ENCODE peak calls at places on chromosomes 11 and 22, in five cellular contexts. M is type B pancreatic cell, Q is AG04450, X is sigmoid colon, A is stomach. Z is an unnamed sample.

GRCh38 chr22:38412435-38413084 is 42.4 kb downstream of the KCNJ4 start:
- DNase-seq in M (peak), Q (no peak), X (peak), A (no peak), Z (peak)

GRCh38 chr11:118790357-118791014 is 478 bp downstream of the DDX6 start:
- DNase-seq in M (no peak), Q (no peak), X (peak), A (peak), Z (peak)

GRCh38 chr11:75103380-75104026 is 6.8 kb upstream of the OR2AT4 start:
- DNase-seq in M (no peak), Q (peak), X (no peak), A (no peak), Z (no peak)

GRCh38 chr22:46561435-46561905 is 24.1 kb upstream of the CELSR1 start:
- DNase-seq in M (no peak), Q (no peak), X (no peak), A (no peak), Z (peak)

GRCh38 chr22:37173709-37174108 is 14.3 kb downstream of the C1QTNF6 start:
- DNase-seq in M (no peak), Q (no peak), X (peak), A (no peak), Z (no peak)

GRCh38 chr22:30182365-30182764 is 64.2 kb downstream of the LIF start:
- DNase-seq in M (no peak), Q (no peak), X (no peak), A (no peak), Z (no peak)

GRCh38 chr11:64052938-64053622 is 17.3 kb downstream of the FLRT1 start:
- DNase-seq in M (no peak), Q (no peak), X (no peak), A (no peak), Z (no peak)

GRCh38 chr11:134951305-134951700 is 539.3 kb upstream of the B3GAT1 start:
- DNase-seq in M (no peak), Q (peak), X (no peak), A (no peak), Z (no peak)

GRCh38 chr22:41910599-41911291 is 4.1 kb downstream of the SHISA8 start:
- DNase-seq in M (no peak), Q (no peak), X (no peak), A (peak), Z (peak)

GRCh38 chr22:49676783-49677494 is 150.7 kb downstream of the BRD1 start:
- DNase-seq in M (peak), Q (no peak), X (peak), A (no peak), Z (no peak)

GRCh38 chr22:38448945-38449745 is 5.9 kb downstream of the KCNJ4 start:
- DNase-seq in M (no peak), Q (no peak), X (no peak), A (no peak), Z (no peak)

GRCh38 chr22:34055525-34056200 is 135.4 kb upstream of the LARGE1 start:
- DNase-seq in M (no peak), Q (no peak), X (no peak), A (peak), Z (no peak)

GRCh38 chr11:64005691-64006090 is 19.5 kb downstream of the OTUB1 start:
- DNase-seq in M (no peak), Q (no peak), X (no peak), A (no peak), Z (no peak)

GRCh38 chr22:16824718-16825687 is at the start of gene XKR3:
- DNase-seq in M (no peak), Q (no peak), X (no peak), A (no peak), Z (no peak)

GRCh38 chr11:57977709-57978108 is 46.0 kb upstream of the OR9Q1 start:
- DNase-seq in M (no peak), Q (no peak), X (no peak), A (peak), Z (no peak)

GRCh38 chr11:8080674-8081590 is at the start of gene TUB:
- DNase-seq in M (no peak), Q (no peak), X (no peak), A (peak), Z (peak)

GRCh38 chr11:29282088-29282487 is 734.7 kb downstream of the KCNA4 start:
- DNase-seq in M (no peak), Q (peak), X (no peak), A (no peak), Z (no peak)

GRCh38 chr11:65496304-65497140 is 2.3 kb upstream of the MALAT1 start:
- DNase-seq in M (no peak), Q (no peak), X (peak), A (no peak), Z (no peak)

GRCh38 chr11:30310623-30311022 is 12.3 kb upstream of the ARL14EP start:
- DNase-seq in M (no peak), Q (no peak), X (no peak), A (no peak), Z (peak)

GRCh38 chr11:44112083-44112865 is 16.8 kb downstream of the EXT2 start:
- DNase-seq in M (no peak), Q (no peak), X (no peak), A (no peak), Z (no peak)

GRCh38 chr11:59206635-59207034 is 6.1 kb downstream of the MPEG1 start:
- DNase-seq in M (no peak), Q (no peak), X (no peak), A (peak), Z (no peak)

GRCh38 chr11:16986434-16987204 is 27.6 kb downstream of the PLEKHA7 start:
- DNase-seq in M (no peak), Q (no peak), X (no peak), A (peak), Z (peak)

GRCh38 chr11:75301602-75302345 is 49.7 kb downstream of the ARRB1 start:
- DNase-seq in M (no peak), Q (no peak), X (no peak), A (peak), Z (no peak)

GRCh38 chr11:68409748-68410344 is 50.7 kb upstream of the PPP6R3 start:
- DNase-seq in M (no peak), Q (no peak), X (no peak), A (no peak), Z (no peak)

GRCh38 chr11:68412593-68413475 is 47.7 kb upstream of the PPP6R3 start:
- DNase-seq in M (no peak), Q (no peak), X (no peak), A (no peak), Z (peak)

GRCh38 chr11:68413591-68413999 is 47.0 kb upstream of the PPP6R3 start:
- DNase-seq in M (peak), Q (no peak), X (no peak), A (no peak), Z (no peak)

GRCh38 chr11:68408512-68408911 is 52.0 kb upstream of the PPP6R3 start:
- DNase-seq in M (no peak), Q (no peak), X (no peak), A (peak), Z (no peak)

DNA sequence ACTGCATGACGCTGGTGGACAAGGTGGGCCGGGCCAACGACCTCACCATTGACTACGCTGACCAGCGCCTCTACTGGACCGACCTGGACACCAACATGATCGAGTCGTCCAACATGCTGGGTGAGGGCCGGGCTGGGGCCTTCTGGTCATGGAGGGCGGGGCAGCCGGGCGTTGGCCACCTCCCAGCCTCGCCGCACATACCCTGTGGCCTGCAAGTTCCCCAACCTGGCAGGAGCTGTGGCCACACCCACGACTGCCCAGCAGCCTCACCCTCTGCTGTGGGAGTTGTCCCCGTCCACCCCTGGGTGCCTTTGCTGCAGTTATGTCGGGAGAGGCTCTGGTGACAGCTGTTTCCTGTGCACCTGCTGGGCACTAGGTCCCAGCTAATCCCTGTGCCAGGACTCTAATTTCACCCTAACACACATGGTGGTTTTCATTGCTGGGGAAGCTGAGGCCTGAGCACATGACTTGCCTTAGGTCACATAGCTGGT is 49.0 kb upstream of the PPP6R3 start:
- DNase-seq in M (no peak), Q (no peak), X (no peak), A (peak), Z (no peak)
- TF ChIP-seq CTCF in M (no peak), Q (no peak), X (no peak), A (no peak), Z (no peak)

GRCh38 chr11:46391186-46391577 is 394 bp downstream of the CHRM4 start:
- DNase-seq in M (no peak), Q (no peak), X (no peak), A (no peak), Z (peak)

GRCh38 chr11:46393231-46393616 is 1.6 kb upstream of the CHRM4 start:
- DNase-seq in M (no peak), Q (no peak), X (peak), A (no peak), Z (no peak)

GRCh38 chr11:46392421-46393230 is 1.1 kb upstream of the CHRM4 start:
- DNase-seq in M (peak), Q (peak), X (peak), A (peak), Z (peak)

GRCh38 chr11:46390331-46391171 is 1.0 kb downstream of the CHRM4 start:
- DNase-seq in M (no peak), Q (no peak), X (peak), A (no peak), Z (peak)

DNA sequence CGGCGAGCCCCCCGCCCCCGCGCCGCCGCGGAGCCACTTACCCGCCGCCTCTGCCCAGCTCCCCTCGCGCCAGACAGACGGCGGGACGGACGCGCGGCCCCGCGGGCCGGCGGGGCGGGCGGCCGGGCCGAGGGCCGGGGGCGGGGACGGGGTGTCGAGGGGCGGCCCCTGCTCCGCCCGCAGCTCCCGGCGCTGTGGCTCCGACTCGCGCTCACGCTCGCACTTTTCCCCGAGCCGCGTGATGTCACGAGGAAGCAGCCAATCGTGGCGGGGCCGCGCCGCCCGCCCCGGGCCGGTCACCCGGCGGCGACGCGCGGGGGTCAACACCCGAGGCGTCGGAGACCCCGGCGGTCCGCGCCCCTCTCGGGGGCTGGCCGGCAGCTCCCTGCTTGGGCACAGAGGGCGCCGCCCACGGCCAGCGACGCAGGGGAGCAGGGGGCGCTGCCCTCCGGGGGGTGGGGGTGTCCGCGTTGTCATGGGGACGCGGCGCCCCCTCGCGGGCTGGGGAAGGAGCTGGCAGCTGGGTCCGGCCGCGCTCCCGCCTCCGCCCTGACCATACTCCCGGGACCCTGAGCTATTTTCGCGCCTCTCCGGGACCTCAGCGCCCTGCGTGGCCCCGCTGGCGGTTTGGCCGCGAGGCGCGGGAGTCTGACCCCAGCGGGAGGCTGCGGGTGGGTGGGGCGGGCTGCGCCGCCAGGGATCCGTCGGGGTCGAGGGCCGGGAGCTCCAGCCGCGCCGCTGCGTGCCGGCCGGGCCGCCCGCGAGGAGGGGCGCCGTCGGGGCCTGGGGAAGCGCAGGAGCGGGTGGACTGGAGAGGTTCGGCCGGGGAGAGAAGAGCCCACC is at the start of gene CHRM4:
- DNase-seq in M (no peak), Q (no peak), X (peak), A (no peak), Z (peak)
- TF ChIP-seq CTCF in M (peak), Q (peak), X (no peak), A (peak), Z (peak)

GRCh38 chr11:62144641-62145255 is 20.9 kb downstream of the INCENP start:
- DNase-seq in M (peak), Q (no peak), X (no peak), A (peak), Z (no peak)

GRCh38 chr11:62145261-62145871 is 21.6 kb downstream of the INCENP start:
- DNase-seq in M (peak), Q (no peak), X (no peak), A (peak), Z (no peak)

GRCh38 chr11:62142921-62143320 is 19.1 kb downstream of the INCENP start:
- DNase-seq in M (peak), Q (no peak), X (no peak), A (peak), Z (no peak)

GRCh38 chr11:62142043-62142375 is 18.2 kb downstream of the INCENP start:
- DNase-seq in M (peak), Q (no peak), X (no peak), A (peak), Z (no peak)

DNA sequence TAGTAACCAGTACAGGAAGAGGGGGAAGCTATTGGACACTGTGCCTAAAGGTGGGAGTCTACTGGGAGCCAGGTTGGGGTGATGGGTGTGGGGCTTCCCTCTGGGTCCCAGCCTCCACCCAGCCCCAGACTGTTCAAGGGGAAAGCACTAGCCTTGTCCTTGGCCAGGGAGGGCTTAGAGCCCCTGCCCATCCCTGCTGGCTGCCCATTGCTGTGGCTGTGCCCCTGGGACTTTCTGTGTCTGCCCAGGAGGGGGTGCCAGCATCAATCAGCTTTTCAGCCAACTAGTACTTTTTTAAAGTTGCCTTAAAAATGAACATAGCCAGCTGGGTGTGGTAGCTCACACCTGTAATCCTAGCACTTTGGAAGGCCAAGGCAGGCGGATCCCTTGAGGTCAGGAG is 19.9 kb downstream of the INCENP start:
- DNase-seq in M (peak), Q (no peak), X (no peak), A (peak), Z (no peak)
- TF ChIP-seq CTCF in M (no peak), Q (peak), X (no peak), A (no peak), Z (no peak)

DNA sequence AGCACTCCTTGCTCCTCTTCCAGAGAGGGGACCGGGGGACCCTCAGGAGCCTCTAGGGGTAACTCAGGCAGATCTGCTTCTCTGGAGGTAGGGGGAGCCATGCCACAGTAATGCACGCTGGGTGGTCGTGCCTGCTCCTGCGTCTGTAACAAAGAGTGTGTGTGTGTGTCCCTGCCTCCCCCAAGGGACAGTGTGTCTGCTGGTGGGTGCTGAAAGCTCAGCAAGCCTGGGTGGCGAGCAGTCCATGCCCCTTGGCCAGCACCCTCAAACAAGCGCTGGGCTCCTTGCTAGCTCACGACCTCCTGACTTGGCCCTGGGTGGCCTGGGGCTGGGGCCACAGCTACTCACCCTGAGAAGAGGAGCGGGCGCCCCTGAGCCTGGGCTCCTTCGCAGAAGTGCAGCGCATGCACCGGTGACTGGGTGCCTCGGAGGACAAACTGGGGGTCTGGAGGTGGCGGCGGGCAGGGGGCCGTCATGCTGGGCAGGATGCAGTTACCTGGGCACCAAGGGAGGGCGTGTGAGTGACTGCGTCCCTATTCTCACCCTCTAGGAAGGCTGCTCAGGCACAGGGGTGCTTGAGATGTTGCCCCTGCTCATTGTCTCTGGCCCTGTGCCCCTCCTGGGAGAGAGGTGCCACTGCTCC is 33.7 kb downstream of the GNB1L start:
- DNase-seq in M (no peak), Q (no peak), X (peak), A (peak), Z (no peak)
- TF ChIP-seq CTCF in M (no peak), Q (no peak), X (no peak), A (no peak), Z (no peak)

DNA sequence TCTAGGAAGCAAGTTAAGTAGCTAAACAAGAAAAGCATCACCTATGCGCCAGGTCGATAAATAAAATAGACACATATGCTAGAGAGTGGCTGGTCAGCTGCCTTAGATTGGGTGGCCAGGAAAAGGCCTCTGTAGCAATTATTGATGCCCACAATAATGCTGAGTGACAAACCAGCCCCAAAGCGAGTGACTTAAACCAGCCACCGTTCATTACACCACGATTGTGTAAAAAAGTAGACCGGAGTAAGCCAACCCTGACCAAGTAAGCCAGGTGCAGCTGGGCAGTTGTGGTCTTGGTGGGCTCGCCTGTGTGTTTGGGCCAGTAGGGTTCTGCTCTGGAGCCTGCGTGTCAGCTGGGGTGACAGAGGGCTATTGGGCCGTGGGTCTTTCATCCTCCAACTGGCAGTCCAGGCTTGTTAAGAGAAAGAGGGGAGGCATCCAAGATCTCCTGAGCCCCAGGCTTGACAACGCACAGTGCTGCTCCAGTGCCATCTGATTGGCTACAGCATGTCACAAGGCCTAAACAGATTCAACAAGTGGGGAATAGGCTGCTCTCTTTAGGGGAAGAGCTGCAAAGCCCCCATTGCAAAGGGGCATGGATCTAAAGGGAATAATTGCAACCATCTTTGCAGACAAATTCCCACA is 100.4 kb upstream of the PARVA start:
- DNase-seq in M (no peak), Q (no peak), X (peak), A (peak), Z (no peak)
- TF ChIP-seq CTCF in M (no peak), Q (no peak), X (no peak), A (no peak), Z (no peak)

GRCh38 chr22:24101966-24102365 is 79.3 kb upstream of the SUSD2 start:
- DNase-seq in M (no peak), Q (no peak), X (no peak), A (no peak), Z (no peak)
- TF ChIP-seq CTCF in M (no peak), Q (no peak), X (no peak), A (no peak), Z (no peak)

GRCh38 chr11:120228794-120229384 is 11.1 kb upstream of the POU2F3 start:
- DNase-seq in M (no peak), Q (no peak), X (no peak), A (no peak), Z (no peak)
- TF ChIP-seq CTCF in M (peak), Q (peak), X (no peak), A (no peak), Z (peak)

GRCh38 chr11:116731821-116732739 is 40.7 kb downstream of the BUD13 start:
- DNase-seq in M (no peak), Q (no peak), X (no peak), A (no peak), Z (no peak)
- TF ChIP-seq CTCF in M (no peak), Q (no peak), X (no peak), A (no peak), Z (no peak)

GRCh38 chr11:82494988-82495432 is 238.7 kb downstream of the FAM181B start:
- DNase-seq in M (no peak), Q (no peak), X (no peak), A (no peak), Z (peak)
- TF ChIP-seq CTCF in M (peak), Q (peak), X (no peak), A (no peak), Z (peak)